ENCODE peak calls at places on chromosomes 13 and 19, in four cellular contexts. S is body of pancreas, F is Peyer's patch, P is pancreas. V is an unnamed sample. For H3K36me3 and H3K4me1, the result is how much of the 10 kb centered on the place peaks cover.

GRCh38 chr13:22940090-22940710 is 240.6 kb upstream of the SGCG start:
- DNase-seq in S (no peak), F (no peak), P (no peak), V (no peak)

GRCh38 chr13:68304287-68304893 is 1074.3 kb upstream of the PCDH9 start:
- DNase-seq in S (no peak), F (no peak), P (no peak), V (no peak)

GRCh38 chr19:17385878-17386611 is 8.0 kb downstream of the CCDC194 start:
- DNase-seq in S (peak), F (peak), P (peak), V (peak)

GRCh38 chr13:36599641-36600040 is 74.2 kb upstream of the SERTM1 start:
- DNase-seq in S (no peak), F (no peak), P (no peak), V (no peak)

GRCh38 chr19:39823693-39824092 is 10.3 kb downstream of the DYRK1B start:
- DNase-seq in S (no peak), F (no peak), P (no peak), V (no peak)

GRCh38 chr13:99352351-99353271 is 45.4 kb upstream of the GPR183 start:
- DNase-seq in S (no peak), F (no peak), P (no peak), V (no peak)

GRCh38 chr13:24627090-24627714 is 53.0 kb upstream of the ATP12A start:
- DNase-seq in S (no peak), F (no peak), P (peak), V (no peak)

GRCh38 chr19:6464070-6464873 is at the start of gene CRB3:
- DNase-seq in S (peak), F (peak), P (peak), V (no peak)

GRCh38 chr13:44583126-44583525 is 7.0 kb upstream of the TSC22D1 start:
- DNase-seq in S (no peak), F (no peak), P (no peak), V (no peak)

GRCh38 chr19:49609499-49610092 is 18.6 kb downstream of the PRR12 start:
- DNase-seq in S (no peak), F (no peak), P (no peak), V (no peak)

GRCh38 chr13:75307370-75307984 is 174.5 kb downstream of the TBC1D4 start:
- DNase-seq in S (no peak), F (no peak), P (no peak), V (no peak)

GRCh38 chr19:10206226-10206873 is 11.6 kb upstream of the DNMT1 start:
- DNase-seq in S (no peak), F (no peak), P (no peak), V (peak)

GRCh38 chr19:12871681-12872080 is 9.6 kb downstream of the DNASE2 start:
- DNase-seq in S (no peak), F (no peak), P (no peak), V (no peak)

GRCh38 chr13:66835040-66835628 is 395.0 kb downstream of the PCDH9 start:
- DNase-seq in S (peak), F (no peak), P (peak), V (peak)

GRCh38 chr19:56119585-56119978 is 1.5 kb downstream of the ZNF787 start:
- DNase-seq in S (no peak), F (no peak), P (peak), V (peak)

GRCh38 chr19:30784850-30785459 is 412.8 kb downstream of the ZNF536 start:
- DNase-seq in S (peak), F (peak), P (no peak), V (peak)

GRCh38 chr13:102680842-102681725 is 13.8 kb downstream of the METTL21C start:
- DNase-seq in S (no peak), F (no peak), P (no peak), V (no peak)

GRCh38 chr13:114074671-114075315 is 57.6 kb downstream of the RASA3 start:
- DNase-seq in S (peak), F (no peak), P (no peak), V (no peak)

GRCh38 chr13:40247845-40248244 is 418.6 kb downstream of the FOXO1 start:
- DNase-seq in S (no peak), F (no peak), P (no peak), V (no peak)

DNA sequence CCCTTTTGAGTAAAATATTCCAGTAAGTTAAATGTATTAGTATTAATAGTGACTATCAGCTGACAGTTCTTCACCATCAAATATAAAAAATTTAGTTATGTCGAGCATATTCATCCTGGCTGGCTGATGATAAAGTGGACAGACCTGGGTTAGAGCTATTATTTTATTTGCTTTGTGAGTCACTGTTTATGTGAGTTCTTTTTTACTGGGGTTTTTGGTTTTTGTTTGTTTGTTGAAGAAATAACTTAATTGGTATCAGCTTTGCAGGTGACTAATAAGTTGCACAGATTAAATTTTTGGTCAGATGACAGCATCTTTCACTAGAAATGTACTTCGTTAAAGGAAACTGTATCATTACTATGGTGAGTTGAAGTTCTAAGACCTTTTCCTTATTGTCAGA is 224.7 kb downstream of the GGACT start:
- DNase-seq in S (no peak), F (no peak), P (no peak), V (no peak)
- H3K27ac ChIP-seq in S (no peak), F (no peak), P (no peak), V (peak)

GRCh38 chr19:41276231-41276630 is 12.1 kb downstream of the HNRNPUL1 start:
- DNase-seq in S (no peak), F (no peak), P (no peak), V (no peak)

GRCh38 chr19:41273076-41273475 is 8.9 kb downstream of the HNRNPUL1 start:
- DNase-seq in S (no peak), F (no peak), P (no peak), V (no peak)

GRCh38 chr19:41278478-41278877 is 14.3 kb downstream of the HNRNPUL1 start:
- DNase-seq in S (no peak), F (no peak), P (no peak), V (no peak)
- H3K36me3 ChIP-seq in S (half or more), F (under half), P (half or more), V (under half)

GRCh38 chr19:1266818-1267440 is 2.2 kb upstream of the CIRBP start:
- DNase-seq in S (peak), F (peak), P (no peak), V (peak)

GRCh38 chr19:1265611-1266115 is 3.5 kb upstream of the CIRBP start:
- DNase-seq in S (peak), F (peak), P (no peak), V (peak)

GRCh38 chr19:1266116-1266817 is 2.9 kb upstream of the CIRBP start:
- DNase-seq in S (peak), F (peak), P (peak), V (peak)

GRCh38 chr19:1263198-1263597 is 5.9 kb upstream of the CIRBP start:
- DNase-seq in S (no peak), F (peak), P (no peak), V (peak)

GRCh38 chr19:1264801-1265610 is 4.1 kb upstream of the CIRBP start:
- DNase-seq in S (peak), F (peak), P (no peak), V (peak)
- H3K4me1 ChIP-seq in S (half or more), F (under half), P (under half), V (half or more)

GRCh38 chr19:15128162-15128770 is 21.1 kb downstream of the SYDE1 start:
- DNase-seq in S (no peak), F (no peak), P (no peak), V (peak)
- H3K27ac ChIP-seq in S (no peak), F (no peak), P (no peak), V (no peak)

GRCh38 chr19:4256563-4256962 is 9.7 kb downstream of the YJU2 start:
- DNase-seq in S (no peak), F (no peak), P (no peak), V (no peak)

GRCh38 chr19:4257025-4257424 is 10.1 kb downstream of the YJU2 start:
- DNase-seq in S (no peak), F (no peak), P (no peak), V (no peak)

GRCh38 chr19:4258181-4258580 is 11.3 kb downstream of the YJU2 start:
- DNase-seq in S (no peak), F (no peak), P (peak), V (no peak)

GRCh38 chr19:4264812-4265211 is 14.3 kb upstream of the SHD start:
- DNase-seq in S (no peak), F (no peak), P (no peak), V (no peak)

DNA sequence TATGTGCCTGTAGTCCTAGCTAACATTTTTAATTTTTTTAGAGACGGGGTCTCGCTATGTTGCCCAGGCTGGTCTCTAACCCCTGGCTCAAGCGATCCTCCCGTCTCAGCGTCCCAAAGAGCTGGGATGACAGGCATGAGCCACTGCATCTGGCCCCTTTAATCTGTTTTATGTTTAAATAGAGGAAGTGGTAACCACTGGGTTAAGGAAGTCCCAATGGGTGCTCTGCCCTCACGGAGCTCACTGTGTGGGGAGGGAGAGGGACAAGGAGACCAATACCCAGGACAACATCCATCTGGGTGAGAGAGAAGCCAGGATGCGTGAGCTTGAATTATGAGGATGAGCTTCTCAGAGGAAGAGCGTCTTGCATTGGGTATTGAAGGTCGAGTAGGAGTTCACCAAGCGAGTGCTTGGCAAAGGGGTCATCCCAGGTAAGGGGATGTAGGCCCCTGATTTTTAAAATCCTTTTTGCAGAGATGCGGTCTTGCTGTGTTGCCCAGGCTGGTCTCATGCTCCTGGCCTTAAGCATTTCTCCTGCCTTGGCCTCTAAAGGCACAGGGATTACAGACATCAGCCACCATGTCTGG is 13.8 kb downstream of the YJU2 start:
- DNase-seq in S (no peak), F (no peak), P (no peak), V (no peak)
- H3K36me3 ChIP-seq in S (under half), F (under half), P (half or more), V (half or more)

V was measured in adrenal gland.